ENCODE peak calls at places on chromosomes 11 and 22, in ten cellular contexts. D is HCT116; H is GM12891; K is T1000; J is memory B cell; I is activated CD4-positive, alpha-beta T cell treated with anti-CD3 and anti-CD28 coated beads for 24 hours; O is stimulated activated CD4-positive, alpha-beta T cell treated with anti-CD3 and anti-CD28 coated beads, TNF-alpha, amount 100 ng/mL, for 24 hours; S is colonic mucosa; T is naive thymus-derived CD4-positive, alpha-beta T cell; F is activated naive CD4-positive, alpha-beta T cell. B is an unnamed sample.

GRCh38 chr11:44524751-44525171 is 40.7 kb upstream of the CD82 start:
- DNase-seq in T (no peak), K (no peak), D (no peak), S (no peak), H (no peak), J (no peak), F (no peak), O (no peak), I (no peak), B (no peak)

GRCh38 chr22:46993626-46994025 is 231.2 kb downstream of the TBC1D22A start:
- DNase-seq in O (no peak), F (no peak), J (no peak), S (no peak), H (no peak), D (no peak), T (no peak), K (no peak), I (no peak), B (no peak)

GRCh38 chr11:9787981-9788521 is 124.2 kb downstream of the SWAP70 start:
- DNase-seq in K (no peak), D (no peak), O (no peak), J (no peak), H (no peak), F (no peak), I (no peak), S (no peak), T (no peak), B (no peak)

GRCh38 chr11:110526323-110526722 is 96.6 kb downstream of the FDX1 start:
- DNase-seq in K (no peak), F (no peak), J (no peak), S (no peak), I (no peak), D (no peak), O (no peak), T (no peak), H (no peak), B (no peak)

GRCh38 chr11:60265373-60266214 is 14.9 kb upstream of the MS4A4A start:
- DNase-seq in T (no peak), J (peak), I (peak), O (no peak), S (peak), K (no peak), D (peak), H (no peak), F (no peak), B (peak)

GRCh38 chr11:2525941-2526807 is 81.4 kb downstream of the KCNQ1 start:
- DNase-seq in T (peak), F (no peak), H (no peak), K (no peak), D (no peak), J (no peak), I (no peak), O (no peak), S (peak), B (no peak)

GRCh38 chr11:134229131-134229790 is 4.8 kb downstream of the VPS26B start:
- DNase-seq in F (no peak), I (no peak), T (no peak), S (no peak), H (no peak), K (no peak), J (no peak), D (no peak), O (no peak), B (no peak)

GRCh38 chr11:61111786-61112517 is 9.7 kb downstream of the CD5 start:
- DNase-seq in O (peak), S (no peak), F (no peak), I (no peak), D (no peak), T (peak), J (no peak), K (no peak), H (no peak), B (no peak)

GRCh38 chr11:120792306-120792705 is 231.6 kb upstream of the TBCEL start:
- DNase-seq in I (no peak), J (no peak), D (no peak), T (no peak), F (no peak), K (no peak), S (peak), O (no peak), H (no peak), B (no peak)

GRCh38 chr22:26610983-26611382 is 6.8 kb downstream of the CRYBB1 start:
- DNase-seq in K (no peak), F (no peak), I (no peak), O (no peak), S (no peak), D (no peak), J (no peak), H (no peak), T (no peak), B (no peak)

GRCh38 chr22:43238526-43239006 is 51.6 kb upstream of the TTLL12 start:
- DNase-seq in S (no peak), D (no peak), K (no peak), F (no peak), J (no peak), H (no peak), T (no peak), O (no peak), I (no peak), B (no peak)

GRCh38 chr22:44272330-44272729 is 40.4 kb downstream of the SHISAL1 start:
- DNase-seq in S (no peak), H (no peak), O (no peak), F (no peak), I (no peak), K (no peak), T (no peak), J (no peak), D (no peak), B (no peak)

GRCh38 chr11:2257023-2257700 is 13.2 kb downstream of the ASCL2 start:
- DNase-seq in H (no peak), I (no peak), O (no peak), T (no peak), D (no peak), K (no peak), F (no peak), S (peak), J (no peak), B (no peak)

GRCh38 chr22:20981787-20982562 is at the start of gene LZTR1:
- DNase-seq in F (peak), S (peak), H (peak), D (peak), O (peak), K (peak), T (peak), I (peak), J (peak), B (peak)

GRCh38 chr22:27318516-27318915 is 483.0 kb downstream of the MN1 start:
- DNase-seq in D (no peak), F (no peak), S (peak), H (no peak), I (no peak), K (no peak), O (no peak), T (no peak), J (no peak), B (no peak)

GRCh38 chr11:11499300-11499699 is 122.5 kb downstream of the GALNT18 start:
- DNase-seq in O (no peak), I (no peak), J (no peak), D (no peak), K (no peak), H (no peak), T (no peak), S (no peak), F (no peak), B (no peak)

GRCh38 chr11:8260202-8260996 is 3.3 kb downstream of the LMO1 start:
- DNase-seq in F (no peak), I (no peak), K (no peak), S (no peak), H (no peak), D (no peak), O (no peak), T (peak), J (no peak), B (no peak)

GRCh38 chr22:23276656-23277582 is 96.6 kb downstream of the BCR start:
- DNase-seq in I (no peak), K (no peak), H (no peak), S (no peak), J (no peak), T (no peak), F (no peak), D (no peak), O (no peak), B (no peak)

GRCh38 chr11:85165819-85166218 is 461.3 kb downstream of the DLG2 start:
- DNase-seq in J (no peak), T (no peak), F (no peak), I (no peak), O (no peak), H (no peak), S (no peak), D (no peak), K (no peak), B (no peak)

GRCh38 chr22:45616432-45616831 is 55.2 kb upstream of the ATXN10 start:
- DNase-seq in F (no peak), H (no peak), J (no peak), D (no peak), K (no peak), T (no peak), O (no peak), I (no peak), S (no peak), B (no peak)

GRCh38 chr11:47514825-47515647 is 37.9 kb downstream of the CELF1 start:
- DNase-seq in D (no peak), O (peak), I (peak), S (no peak), J (no peak), F (no peak), H (no peak), T (peak), K (no peak), B (no peak)

GRCh38 chr22:45997077-45997774 is 20.3 kb upstream of the WNT7B start:
- DNase-seq in D (no peak), O (no peak), J (no peak), H (peak), K (peak), F (no peak), I (no peak), T (no peak), S (peak), B (no peak)

GRCh38 chr22:22968366-22968765 is 80.8 kb downstream of the IGLL5 start:
- DNase-seq in H (no peak), S (no peak), D (no peak), J (no peak), F (no peak), I (no peak), O (no peak), K (no peak), T (no peak), B (no peak)

GRCh38 chr11:128453444-128454336 is 133.7 kb downstream of the ETS1 start:
- DNase-seq in K (peak), J (no peak), D (no peak), I (no peak), H (no peak), O (no peak), F (no peak), S (peak), T (no peak), B (no peak)

GRCh38 chr11:108873938-108874337 is 209.1 kb downstream of the DDX10 start:
- DNase-seq in T (no peak), I (no peak), H (no peak), F (no peak), K (no peak), J (no peak), S (no peak), O (no peak), D (no peak), B (no peak)

GRCh38 chr11:45922425-45923082 is at the start of gene LARGE2:
- DNase-seq in K (no peak), S (peak), O (no peak), H (peak), J (peak), T (no peak), I (no peak), F (no peak), D (no peak), B (peak)

GRCh38 chr11:46917109-46918086 is 952 bp downstream of the LRP4 start:
- DNase-seq in D (no peak), I (no peak), T (no peak), F (no peak), H (no peak), K (no peak), S (peak), O (no peak), J (peak), B (no peak)

GRCh38 chr11:62755086-62755615 is 1.2 kb upstream of the ZBTB3 start:
- DNase-seq in K (no peak), T (no peak), O (no peak), D (no peak), S (no peak), I (no peak), J (no peak), F (no peak), H (no peak), B (no peak)

GRCh38 chr22:42468841-42469240 is 36.6 kb upstream of the NFAM1 start:
- DNase-seq in S (no peak), D (no peak), K (no peak), H (no peak), O (no peak), I (no peak), J (no peak), F (no peak), T (no peak), B (no peak)

GRCh38 chr11:55966391-55966790 is 3.4 kb downstream of the OR10AG1 start:
- DNase-seq in T (no peak), F (no peak), H (no peak), J (no peak), K (no peak), D (no peak), S (no peak), O (no peak), I (no peak), B (no peak)

GRCh38 chr22:38077096-38077495 is 6.9 kb downstream of the SLC16A8 start:
- DNase-seq in I (no peak), S (no peak), D (no peak), T (no peak), J (no peak), H (no peak), O (no peak), K (no peak), F (no peak), B (no peak)

GRCh38 chr22:24730864-24731263 is 43.7 kb downstream of the PIWIL3 start:
- DNase-seq in S (no peak), F (no peak), D (no peak), T (no peak), K (no peak), O (no peak), I (no peak), H (no peak), J (no peak), B (no peak)

B was measured in NCI-H1930.